ENCODE peak calls at places on chromosome 9, in ten cellular contexts. R is fibroblast of the aortic adventitia; U is HepG2; A is CD8-positive, alpha-beta T cell; B is GM06990; K is upper lobe of right lung; X is GM12865; T is pancreas; E is body of pancreas; Q is kidney. D is an unnamed sample.

GRCh38 chr9:74974558-74974957 is 21.8 kb upstream of the C9orf40 start:
- DNase-seq in Q (no peak), U (no peak), T (no peak), A (no peak), E (no peak), R (no peak), K (no peak), B (no peak), X (no peak), D (no peak)

GRCh38 chr9:17425379-17425778 is 153.5 kb upstream of the SH3GL2 start:
- DNase-seq in A (no peak), B (no peak), K (no peak), T (no peak), U (no peak), E (no peak), Q (no peak), X (no peak), R (no peak), D (no peak)

GRCh38 chr9:121753802-121754654 is 102.6 kb downstream of the DAB2IP start:
- DNase-seq in Q (peak), A (no peak), R (no peak), E (no peak), X (no peak), U (no peak), T (no peak), K (no peak), B (no peak), D (no peak)

GRCh38 chr9:128098017-128098935 is 29.3 kb downstream of the PTGES2 start:
- DNase-seq in Q (peak), B (no peak), E (peak), T (peak), R (peak), X (no peak), K (peak), A (peak), U (peak), D (peak)

GRCh38 chr9:133090187-133090586 is 28.4 kb downstream of the CEL start:
- DNase-seq in R (no peak), X (no peak), Q (peak), B (no peak), E (no peak), U (no peak), T (no peak), A (no peak), K (no peak), D (no peak)

GRCh38 chr9:113216406-113216805 is 4.7 kb downstream of the FKBP15 start:
- DNase-seq in T (no peak), K (no peak), B (no peak), E (no peak), R (no peak), Q (no peak), A (no peak), U (no peak), X (no peak), D (no peak)

GRCh38 chr9:136864996-136865767 is 926 bp downstream of the EDF1 start:
- DNase-seq in E (no peak), X (no peak), U (no peak), R (no peak), B (no peak), K (no peak), T (no peak), A (no peak), Q (no peak), D (no peak)

GRCh38 chr9:16207161-16207560 is 654.3 kb downstream of the CCDC171 start:
- DNase-seq in T (no peak), X (peak), B (peak), A (peak), R (peak), K (no peak), E (peak), U (no peak), Q (no peak), D (peak)

GRCh38 chr9:36535106-36535505 is 37.6 kb upstream of the MELK start:
- DNase-seq in K (no peak), X (no peak), E (no peak), B (no peak), A (no peak), Q (no peak), T (no peak), R (no peak), U (no peak), D (no peak)

GRCh38 chr9:118954822-118955221 is 414.4 kb downstream of the BRINP1 start:
- DNase-seq in T (no peak), Q (no peak), E (no peak), R (no peak), K (no peak), A (no peak), U (no peak), B (no peak), X (no peak), D (no peak)

GRCh38 chr9:95207403-95207802 is 110.1 kb downstream of the FANCC start:
- DNase-seq in T (no peak), E (no peak), B (no peak), K (no peak), Q (no peak), A (no peak), R (no peak), U (no peak), X (no peak), D (no peak)
- TF ChIP-seq CTCF in T (no peak), E (no peak), B (no peak), K (no peak), Q (no peak), A (no peak), R (no peak), U (no peak), X (no peak), D (no peak)

GRCh38 chr9:4662989-4663792 is 1.1 kb downstream of the PLPP6 start:
- DNase-seq in B (no peak), E (peak), U (peak), X (no peak), R (no peak), Q (no peak), A (no peak), K (no peak), T (peak), D (no peak)

GRCh38 chr9:4665357-4665756 is 923 bp downstream of the SPATA6L start:
- DNase-seq in Q (no peak), T (no peak), A (no peak), E (peak), R (peak), K (no peak), U (no peak), X (no peak), B (no peak), D (peak)

GRCh38 chr9:4666042-4666699 is at the start of gene SPATA6L:
- DNase-seq in Q (peak), B (peak), X (peak), A (peak), R (peak), E (peak), U (peak), T (peak), K (peak), D (peak)

GRCh38 chr9:4662108-4662988 is at the start of gene PLPP6:
- DNase-seq in Q (peak), X (peak), B (peak), K (peak), R (peak), A (peak), T (peak), U (peak), E (peak), D (peak)

DNA sequence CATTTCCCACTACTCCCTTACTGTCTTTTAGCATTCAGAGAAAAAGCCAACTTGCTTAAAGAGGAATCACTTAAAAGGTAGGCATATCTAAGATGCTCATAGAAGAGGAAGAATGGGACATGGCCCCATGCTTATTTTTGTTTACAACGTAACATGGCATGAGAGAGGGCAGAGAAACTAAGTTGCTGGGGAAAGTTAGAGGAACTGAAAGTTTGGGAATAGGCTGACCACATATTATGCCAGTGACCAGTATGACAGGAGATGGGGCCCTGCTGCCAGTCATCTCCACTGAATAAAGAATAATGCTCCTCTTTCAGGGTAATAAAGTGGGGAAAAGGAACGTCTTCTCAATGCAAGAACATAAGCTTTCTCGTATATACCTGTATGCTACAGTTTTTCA is 1.9 kb downstream of the PLPP6 start:
- DNase-seq in E (no peak), T (no peak), U (no peak), R (no peak), X (no peak), A (no peak), K (no peak), B (no peak), Q (no peak), D (no peak)
- H3K4me3 ChIP-seq in E (no peak), T (peak), U (no peak), R (no peak), X (peak), A (peak), K (no peak), B (no peak), Q (no peak), D (no peak)

GRCh38 chr9:12719431-12719830 is 26.2 kb downstream of the TYRP1 start:
- DNase-seq in K (no peak), T (no peak), Q (no peak), U (peak), E (no peak), B (no peak), A (no peak), R (peak), X (no peak), D (peak)
- TF ChIP-seq CTCF in K (peak), T (no peak), Q (peak), U (peak), E (peak), B (peak), A (no peak), R (peak), X (no peak), D (peak)

GRCh38 chr9:72312563-72312962 is 52.4 kb downstream of the ZFAND5 start:
- DNase-seq in U (no peak), K (no peak), B (no peak), X (no peak), T (no peak), Q (no peak), R (no peak), A (no peak), E (no peak), D (no peak)

GRCh38 chr9:72313507-72313906 is 51.5 kb downstream of the ZFAND5 start:
- DNase-seq in R (no peak), K (no peak), T (no peak), A (no peak), B (no peak), U (no peak), Q (no peak), E (no peak), X (no peak), D (no peak)

GRCh38 chr9:72315510-72316287 is 49.3 kb downstream of the ZFAND5 start:
- DNase-seq in U (no peak), A (no peak), E (peak), Q (peak), R (peak), B (no peak), T (peak), K (peak), X (no peak), D (peak)

GRCh38 chr9:72309366-72310133 is 55.5 kb downstream of the ZFAND5 start:
- DNase-seq in T (no peak), E (no peak), R (no peak), A (no peak), Q (no peak), U (no peak), B (no peak), K (no peak), X (no peak), D (peak)

GRCh38 chr9:72315089-72315509 is 49.9 kb downstream of the ZFAND5 start:
- DNase-seq in K (peak), E (peak), R (peak), Q (peak), X (peak), T (peak), A (no peak), U (no peak), B (no peak), D (peak)
- H3K4me3 ChIP-seq in K (peak), E (no peak), R (no peak), Q (peak), X (no peak), T (no peak), A (no peak), U (no peak), B (no peak), D (no peak)

GRCh38 chr9:129259373-129259772 is 81.3 kb upstream of the IER5L start:
- DNase-seq in E (no peak), A (no peak), T (no peak), U (no peak), X (no peak), Q (peak), B (no peak), R (no peak), K (peak), D (no peak)
- TF ChIP-seq CTCF in E (no peak), A (no peak), T (no peak), U (no peak), X (no peak), Q (no peak), B (no peak), R (no peak), K (no peak), D (no peak)